ENCODE peak calls at places on chromosomes 3 and 15, in ten cellular contexts. One of them, this sample, is unnamed.

GRCh38 chr3:187025656-187026320 is 95.5 kb downstream of the ST6GAL1 start:
- DNase-seq in HCT116: no peak
- DNase-seq in Peyer's patch: no peak
- DNase-seq in astrocyte of the cerebellum: no peak
- DNase-seq in SK-N-SH: peak; percentile 53
- DNase-seq in AG10803: no peak
- DNase-seq in endothelial cell: no peak
- DNase-seq in fibroblast of pulmonary artery: no peak
- DNase-seq in adrenal gland: no peak
- DNase-seq in psoas muscle: no peak
- DNase-seq in this sample: no peak

GRCh38 chr15:80202641-80203360 is 49.2 kb downstream of the CTXND1 start:
- DNase-seq in AG10803: no peak
- DNase-seq in psoas muscle: no peak
- DNase-seq in adrenal gland: no peak
- DNase-seq in fibroblast of pulmonary artery: no peak
- DNase-seq in Peyer's patch: no peak
- DNase-seq in HCT116: peak; percentile 4
- DNase-seq in SK-N-SH: no peak
- DNase-seq in endothelial cell: no peak
- DNase-seq in astrocyte of the cerebellum: no peak
- DNase-seq in this sample: no peak

GRCh38 chr3:113013593-113013992 is 22.8 kb downstream of the GTPBP8 start:
- DNase-seq in HCT116: no peak
- DNase-seq in adrenal gland: no peak
- DNase-seq in astrocyte of the cerebellum: no peak
- DNase-seq in Peyer's patch: no peak
- DNase-seq in psoas muscle: no peak
- DNase-seq in AG10803: no peak
- DNase-seq in SK-N-SH: no peak
- DNase-seq in fibroblast of pulmonary artery: no peak
- DNase-seq in endothelial cell: no peak
- DNase-seq in this sample: no peak

GRCh38 chr15:76098685-76099084 is 38.9 kb downstream of the TMEM266 start:
- DNase-seq in SK-N-SH: no peak
- DNase-seq in adrenal gland: no peak
- DNase-seq in AG10803: no peak
- DNase-seq in fibroblast of pulmonary artery: no peak
- DNase-seq in astrocyte of the cerebellum: no peak
- DNase-seq in Peyer's patch: no peak
- DNase-seq in HCT116: no peak
- DNase-seq in endothelial cell: no peak
- DNase-seq in psoas muscle: no peak
- DNase-seq in this sample: no peak

GRCh38 chr3:187955076-187955952 is 198.6 kb upstream of the LPP start:
- DNase-seq in astrocyte of the cerebellum: peak; percentile 45
- DNase-seq in endothelial cell: no peak
- DNase-seq in adrenal gland: peak; percentile 54
- DNase-seq in SK-N-SH: no peak
- DNase-seq in AG10803: peak; percentile 77
- DNase-seq in psoas muscle: peak; percentile 43
- DNase-seq in fibroblast of pulmonary artery: peak; percentile 90
- DNase-seq in Peyer's patch: peak; percentile 54
- DNase-seq in HCT116: no peak
- DNase-seq in this sample: no peak

GRCh38 chr3:129829640-129830039 is 63.9 kb downstream of the TMCC1 start:
- DNase-seq in SK-N-SH: peak; percentile 36
- DNase-seq in fibroblast of pulmonary artery: peak; percentile 93
- DNase-seq in HCT116: peak; percentile 76
- DNase-seq in Peyer's patch: peak; percentile 72
- DNase-seq in adrenal gland: peak; percentile 76
- DNase-seq in astrocyte of the cerebellum: peak; percentile 81
- DNase-seq in endothelial cell: peak; percentile 22
- DNase-seq in psoas muscle: peak; percentile 23
- DNase-seq in AG10803: peak; percentile 97
- DNase-seq in this sample: peak; percentile 48

GRCh38 chr3:79598594-79598993 is 169.2 kb downstream of the ROBO1 start:
- DNase-seq in HCT116: no peak
- DNase-seq in SK-N-SH: no peak
- DNase-seq in astrocyte of the cerebellum: no peak
- DNase-seq in endothelial cell: peak; percentile 18
- DNase-seq in fibroblast of pulmonary artery: peak; percentile 16
- DNase-seq in psoas muscle: no peak
- DNase-seq in Peyer's patch: no peak
- DNase-seq in AG10803: no peak
- DNase-seq in adrenal gland: peak; percentile 10
- DNase-seq in this sample: no peak

GRCh38 chr3:38641461-38642110 is 7.9 kb downstream of the SCN5A start:
- DNase-seq in astrocyte of the cerebellum: no peak
- DNase-seq in psoas muscle: no peak
- DNase-seq in adrenal gland: no peak
- DNase-seq in AG10803: no peak
- DNase-seq in endothelial cell: no peak
- DNase-seq in HCT116: no peak
- DNase-seq in SK-N-SH: no peak
- DNase-seq in fibroblast of pulmonary artery: no peak
- DNase-seq in Peyer's patch: peak; percentile 15
- DNase-seq in this sample: no peak

GRCh38 chr15:45386420-45386819 is 8.1 kb upstream of the GATM start:
- DNase-seq in HCT116: no peak
- DNase-seq in AG10803: no peak
- DNase-seq in Peyer's patch: peak; percentile 64
- DNase-seq in astrocyte of the cerebellum: no peak
- DNase-seq in adrenal gland: no peak
- DNase-seq in psoas muscle: no peak
- DNase-seq in endothelial cell: no peak
- DNase-seq in fibroblast of pulmonary artery: no peak
- DNase-seq in SK-N-SH: no peak
- DNase-seq in this sample: no peak

GRCh38 chr3:28745904-28746617 is 397.4 kb upstream of the AZI2 start:
- DNase-seq in adrenal gland: no peak
- DNase-seq in endothelial cell: no peak
- DNase-seq in SK-N-SH: peak; percentile 29
- DNase-seq in psoas muscle: no peak
- DNase-seq in HCT116: no peak
- DNase-seq in astrocyte of the cerebellum: no peak
- DNase-seq in fibroblast of pulmonary artery: peak; percentile 74
- DNase-seq in Peyer's patch: no peak
- DNase-seq in AG10803: peak; percentile 22
- DNase-seq in this sample: no peak

GRCh38 chr3:54654776-54655175 is 273.1 kb downstream of the LRTM1 start:
- DNase-seq in adrenal gland: no peak
- DNase-seq in SK-N-SH: no peak
- DNase-seq in AG10803: no peak
- DNase-seq in astrocyte of the cerebellum: no peak
- DNase-seq in endothelial cell: no peak
- DNase-seq in HCT116: no peak
- DNase-seq in fibroblast of pulmonary artery: no peak
- DNase-seq in Peyer's patch: no peak
- DNase-seq in psoas muscle: no peak
- DNase-seq in this sample: no peak

GRCh38 chr3:179797192-179797591 is 144.4 kb downstream of the USP13 start:
- DNase-seq in adrenal gland: no peak
- DNase-seq in Peyer's patch: no peak
- DNase-seq in endothelial cell: no peak
- DNase-seq in astrocyte of the cerebellum: no peak
- DNase-seq in HCT116: no peak
- DNase-seq in AG10803: no peak
- DNase-seq in psoas muscle: no peak
- DNase-seq in SK-N-SH: no peak
- DNase-seq in fibroblast of pulmonary artery: no peak
- DNase-seq in this sample: no peak

GRCh38 chr3:122936335-122936734 is 91.2 kb downstream of the SEMA5B start:
- DNase-seq in HCT116: no peak
- DNase-seq in astrocyte of the cerebellum: no peak
- DNase-seq in SK-N-SH: peak; percentile 68
- DNase-seq in endothelial cell: no peak
- DNase-seq in psoas muscle: no peak
- DNase-seq in fibroblast of pulmonary artery: no peak
- DNase-seq in adrenal gland: no peak
- DNase-seq in AG10803: no peak
- DNase-seq in Peyer's patch: no peak
- DNase-seq in this sample: no peak

GRCh38 chr3:58038675-58039302 is 30.6 kb downstream of the FLNB start:
- DNase-seq in Peyer's patch: no peak
- DNase-seq in astrocyte of the cerebellum: no peak
- DNase-seq in SK-N-SH: no peak
- DNase-seq in psoas muscle: no peak
- DNase-seq in endothelial cell: no peak
- DNase-seq in fibroblast of pulmonary artery: no peak
- DNase-seq in AG10803: peak; percentile 57
- DNase-seq in HCT116: no peak
- DNase-seq in adrenal gland: no peak
- DNase-seq in this sample: no peak

DNA sequence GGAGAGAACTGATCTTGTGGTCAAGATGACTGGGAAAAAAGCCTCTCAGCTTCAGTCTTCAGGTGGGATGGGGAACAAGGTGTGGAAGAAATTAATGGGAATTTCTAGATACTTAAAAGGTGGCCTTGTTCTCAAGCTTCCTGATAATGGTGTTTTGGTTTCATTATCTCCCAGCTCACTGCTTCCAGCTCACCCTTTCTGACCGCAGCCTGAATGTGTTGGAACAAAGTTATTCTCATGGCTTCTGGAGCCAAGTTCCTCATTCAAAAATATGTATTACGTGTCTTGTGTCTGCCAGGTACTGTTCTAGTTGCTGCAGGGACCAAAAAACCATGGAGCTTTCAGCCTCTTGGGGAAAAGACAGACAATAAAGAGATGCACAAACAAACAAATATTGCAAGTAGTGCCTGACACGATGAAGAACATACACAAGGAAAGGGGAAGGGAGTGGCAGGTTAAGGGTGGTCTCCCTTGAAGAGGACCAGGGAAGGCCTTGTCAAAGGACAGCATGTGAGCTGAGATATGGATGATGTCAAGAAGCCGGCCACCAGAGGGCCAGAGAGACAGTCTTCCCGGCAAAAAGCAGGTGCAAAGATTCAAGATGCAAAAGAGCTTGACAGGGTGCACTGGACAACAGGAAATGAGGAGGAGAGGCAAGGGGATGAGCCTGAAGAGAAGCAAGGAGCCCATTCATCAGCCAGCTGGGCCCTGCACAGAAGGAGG is 35.5 kb downstream of the ARRDC4 start:
- DNase-seq in endothelial cell: peak; percentile 12
- DNase-seq in HCT116: no peak
- DNase-seq in psoas muscle: no peak
- DNase-seq in AG10803: peak; percentile 24
- DNase-seq in fibroblast of pulmonary artery: no peak
- DNase-seq in adrenal gland: peak; percentile 23
- DNase-seq in SK-N-SH: no peak
- DNase-seq in astrocyte of the cerebellum: peak; percentile 29
- DNase-seq in Peyer's patch: peak; percentile 64
- DNase-seq in this sample: no peak
- TF ChIP-seq CTCF in endothelial cell: peak; percentile 36
- TF ChIP-seq CTCF in HCT116: no peak
- TF ChIP-seq CTCF in psoas muscle: peak; percentile 24
- TF ChIP-seq CTCF in AG10803: peak; percentile 46
- TF ChIP-seq CTCF in fibroblast of pulmonary artery: no peak
- TF ChIP-seq CTCF in adrenal gland: no peak
- TF ChIP-seq CTCF in SK-N-SH: peak; percentile 45
- TF ChIP-seq CTCF in astrocyte of the cerebellum: peak; percentile 33
- TF ChIP-seq CTCF in Peyer's patch: peak; percentile 14
- TF ChIP-seq CTCF in this sample: peak; percentile 51

GRCh38 chr15:65008989-65009388 is 19.3 kb upstream of the SPG21 start:
- DNase-seq in adrenal gland: no peak
- DNase-seq in endothelial cell: no peak
- DNase-seq in astrocyte of the cerebellum: no peak
- DNase-seq in AG10803: peak; percentile 29
- DNase-seq in HCT116: no peak
- DNase-seq in SK-N-SH: no peak
- DNase-seq in fibroblast of pulmonary artery: no peak
- DNase-seq in psoas muscle: no peak
- DNase-seq in Peyer's patch: no peak
- DNase-seq in this sample: no peak
- TF ChIP-seq CTCF in adrenal gland: no peak
- TF ChIP-seq CTCF in endothelial cell: no peak
- TF ChIP-seq CTCF in astrocyte of the cerebellum: peak; percentile 29
- TF ChIP-seq CTCF in AG10803: peak; percentile 38
- TF ChIP-seq CTCF in HCT116: no peak
- TF ChIP-seq CTCF in SK-N-SH: peak; percentile 11
- TF ChIP-seq CTCF in fibroblast of pulmonary artery: peak; percentile 22
- TF ChIP-seq CTCF in psoas muscle: no peak
- TF ChIP-seq CTCF in Peyer's patch: no peak
- TF ChIP-seq CTCF in this sample: peak; percentile 3

GRCh38 chr15:59138243-59138642 is 33.3 kb downstream of the CCNB2 start:
- DNase-seq in HCT116: peak; percentile 46
- DNase-seq in astrocyte of the cerebellum: no peak
- DNase-seq in SK-N-SH: peak; percentile 72
- DNase-seq in adrenal gland: peak; percentile 44
- DNase-seq in fibroblast of pulmonary artery: peak; percentile 54
- DNase-seq in Peyer's patch: peak; percentile 81
- DNase-seq in psoas muscle: peak; percentile 29
- DNase-seq in AG10803: peak; percentile 24
- DNase-seq in endothelial cell: peak; percentile 82
- DNase-seq in this sample: no peak
- TF ChIP-seq CTCF in HCT116: peak; percentile 97
- TF ChIP-seq CTCF in astrocyte of the cerebellum: peak; percentile 51
- TF ChIP-seq CTCF in SK-N-SH: peak; percentile 69
- TF ChIP-seq CTCF in adrenal gland: peak; percentile 39
- TF ChIP-seq CTCF in fibroblast of pulmonary artery: peak; percentile 63
- TF ChIP-seq CTCF in Peyer's patch: peak; percentile 63
- TF ChIP-seq CTCF in psoas muscle: peak; percentile 48
- TF ChIP-seq CTCF in AG10803: peak; percentile 44
- TF ChIP-seq CTCF in endothelial cell: peak; percentile 72
- TF ChIP-seq CTCF in this sample: peak; percentile 87

DNA sequence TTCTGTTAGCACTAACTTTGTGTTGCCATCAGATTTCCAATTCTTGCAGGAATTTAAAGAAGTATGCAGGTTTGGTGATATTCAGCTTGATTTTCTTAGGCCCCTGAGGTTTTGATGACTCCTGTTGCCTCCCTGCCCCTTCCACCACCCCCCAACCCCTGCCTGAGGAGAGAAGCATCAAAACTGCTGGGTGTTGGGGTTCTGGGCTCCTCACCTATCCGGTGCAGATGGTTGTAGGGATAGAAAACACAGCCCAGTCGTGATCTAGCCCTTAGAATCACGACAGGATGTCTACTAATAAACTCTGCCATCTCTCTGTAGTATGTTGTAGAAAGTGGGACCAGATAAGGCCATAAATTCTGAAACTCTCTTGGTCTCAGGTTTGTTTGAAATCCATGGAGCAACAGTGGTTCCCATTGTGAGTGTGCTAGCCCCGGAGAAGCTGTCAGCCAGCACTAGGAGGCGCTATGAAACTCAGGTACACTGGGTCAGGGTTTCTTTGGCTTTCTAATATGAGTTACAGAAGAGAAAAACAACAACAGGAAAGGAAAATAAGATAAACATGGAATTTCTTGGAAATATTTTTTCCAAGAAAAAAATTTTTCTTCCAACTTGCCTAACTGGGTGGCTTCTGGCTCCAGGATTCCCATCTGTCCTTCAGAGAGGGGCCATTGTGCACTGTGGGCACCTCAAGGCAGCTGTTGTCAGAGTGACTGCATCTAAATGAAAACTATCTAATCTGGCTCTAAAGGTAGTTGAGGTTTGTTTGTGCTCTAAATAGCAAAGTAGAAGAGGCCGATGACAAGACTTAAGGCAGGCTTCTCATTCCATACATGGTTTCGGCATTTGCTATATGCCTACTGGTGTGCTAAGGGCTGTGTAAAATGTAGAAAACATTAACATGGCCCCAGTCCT is 8.7 kb downstream of the SRP14 start:
- DNase-seq in Peyer's patch: peak; percentile 64
- DNase-seq in SK-N-SH: no peak
- DNase-seq in fibroblast of pulmonary artery: peak; percentile 47
- DNase-seq in psoas muscle: no peak
- DNase-seq in AG10803: peak; percentile 24
- DNase-seq in astrocyte of the cerebellum: no peak
- DNase-seq in HCT116: no peak
- DNase-seq in adrenal gland: no peak
- DNase-seq in endothelial cell: peak; percentile 60
- DNase-seq in this sample: no peak
- TF ChIP-seq CTCF in Peyer's patch: peak; percentile 48
- TF ChIP-seq CTCF in SK-N-SH: peak; percentile 68
- TF ChIP-seq CTCF in fibroblast of pulmonary artery: peak; percentile 79
- TF ChIP-seq CTCF in psoas muscle: peak; percentile 23
- TF ChIP-seq CTCF in AG10803: peak; percentile 54
- TF ChIP-seq CTCF in astrocyte of the cerebellum: peak; percentile 78
- TF ChIP-seq CTCF in HCT116: peak; percentile 36
- TF ChIP-seq CTCF in adrenal gland: peak; percentile 16
- TF ChIP-seq CTCF in endothelial cell: peak; percentile 35
- TF ChIP-seq CTCF in this sample: peak; percentile 69

This sample was measured in HFF-Myc.